ENCODE peak calls at places on chromosomes 7 and 10, in eight cellular contexts. One of them, this sample, is unnamed.

GRCh38 chr10:73809061-73809818 is 2.2 kb downstream of the NDST2 start:
- DNase-seq in OCI-LY7: no peak
- DNase-seq in HCT116: no peak
- DNase-seq in thyroid gland: no peak
- DNase-seq in upper lobe of left lung: no peak
- DNase-seq in AG04450: no peak
- DNase-seq in brain microvascular endothelial cell: no peak
- DNase-seq in endothelial cell of umbilical vein: no peak
- DNase-seq in this sample: no peak

GRCh38 chr10:23892296-23892695 is 316.6 kb upstream of the KIAA1217 start:
- DNase-seq in OCI-LY7: no peak
- DNase-seq in HCT116: no peak
- DNase-seq in thyroid gland: no peak
- DNase-seq in upper lobe of left lung: no peak
- DNase-seq in AG04450: no peak
- DNase-seq in brain microvascular endothelial cell: no peak
- DNase-seq in endothelial cell of umbilical vein: no peak
- DNase-seq in this sample: no peak

GRCh38 chr10:69747179-69747578 is 54.5 kb upstream of the COL13A1 start:
- DNase-seq in OCI-LY7: no peak
- DNase-seq in HCT116: no peak
- DNase-seq in thyroid gland: peak; percentile 75
- DNase-seq in upper lobe of left lung: no peak
- DNase-seq in AG04450: no peak
- DNase-seq in brain microvascular endothelial cell: no peak
- DNase-seq in endothelial cell of umbilical vein: no peak
- DNase-seq in this sample: no peak

GRCh38 chr7:40965016-40965415 is 737.9 kb downstream of the INHBA start:
- DNase-seq in OCI-LY7: peak; percentile 50
- DNase-seq in HCT116: no peak
- DNase-seq in thyroid gland: no peak
- DNase-seq in upper lobe of left lung: no peak
- DNase-seq in AG04450: no peak
- DNase-seq in brain microvascular endothelial cell: no peak
- DNase-seq in endothelial cell of umbilical vein: no peak
- DNase-seq in this sample: no peak

GRCh38 chr7:105278973-105279687 is 109.6 kb downstream of the SRPK2 start:
- DNase-seq in OCI-LY7: no peak
- DNase-seq in HCT116: no peak
- DNase-seq in thyroid gland: no peak
- DNase-seq in upper lobe of left lung: no peak
- DNase-seq in AG04450: no peak
- DNase-seq in brain microvascular endothelial cell: no peak
- DNase-seq in endothelial cell of umbilical vein: no peak
- DNase-seq in this sample: no peak

GRCh38 chr7:33986951-33987948 is 81.9 kb downstream of the BMPER start:
- DNase-seq in OCI-LY7: no peak
- DNase-seq in HCT116: peak; percentile 96
- DNase-seq in thyroid gland: no peak
- DNase-seq in upper lobe of left lung: peak; percentile 62
- DNase-seq in AG04450: peak; percentile 95
- DNase-seq in brain microvascular endothelial cell: peak; percentile 98
- DNase-seq in endothelial cell of umbilical vein: peak; percentile 73
- DNase-seq in this sample: no peak

GRCh38 chr7:150990416-150991186 is at the start of gene NOS3:
- DNase-seq in OCI-LY7: no peak
- DNase-seq in HCT116: peak; percentile 72
- DNase-seq in thyroid gland: no peak
- DNase-seq in upper lobe of left lung: no peak
- DNase-seq in AG04450: no peak
- DNase-seq in brain microvascular endothelial cell: no peak
- DNase-seq in endothelial cell of umbilical vein: no peak
- DNase-seq in this sample: no peak

GRCh38 chr10:116721991-116722392 is 20.4 kb downstream of the HSPA12A start:
- DNase-seq in OCI-LY7: no peak
- DNase-seq in HCT116: no peak
- DNase-seq in thyroid gland: no peak
- DNase-seq in upper lobe of left lung: no peak
- DNase-seq in AG04450: no peak
- DNase-seq in brain microvascular endothelial cell: peak; percentile 45
- DNase-seq in endothelial cell of umbilical vein: no peak
- DNase-seq in this sample: no peak

GRCh38 chr10:1083581-1083980 is 27.4 kb downstream of the WDR37 start:
- DNase-seq in OCI-LY7: no peak
- DNase-seq in HCT116: no peak
- DNase-seq in thyroid gland: no peak
- DNase-seq in upper lobe of left lung: no peak
- DNase-seq in AG04450: no peak
- DNase-seq in brain microvascular endothelial cell: no peak
- DNase-seq in endothelial cell of umbilical vein: no peak
- DNase-seq in this sample: no peak

GRCh38 chr10:91551856-91552255 is 81.0 kb downstream of the PPP1R3C start:
- DNase-seq in OCI-LY7: no peak
- DNase-seq in HCT116: peak; percentile 16
- DNase-seq in thyroid gland: no peak
- DNase-seq in upper lobe of left lung: no peak
- DNase-seq in AG04450: peak; percentile 34
- DNase-seq in brain microvascular endothelial cell: peak; percentile 65
- DNase-seq in endothelial cell of umbilical vein: peak; percentile 78
- DNase-seq in this sample: no peak

GRCh38 chr10:57168703-57169240 is 807.7 kb upstream of the ZWINT start:
- DNase-seq in OCI-LY7: no peak
- DNase-seq in HCT116: no peak
- DNase-seq in thyroid gland: no peak
- DNase-seq in upper lobe of left lung: no peak
- DNase-seq in AG04450: no peak
- DNase-seq in brain microvascular endothelial cell: no peak
- DNase-seq in endothelial cell of umbilical vein: no peak
- DNase-seq in this sample: no peak

GRCh38 chr10:3173173-3173878 is 744 bp upstream of the PITRM1 start:
- DNase-seq in OCI-LY7: peak; percentile 86
- DNase-seq in HCT116: peak; percentile 93
- DNase-seq in thyroid gland: no peak
- DNase-seq in upper lobe of left lung: peak; percentile 98
- DNase-seq in AG04450: no peak
- DNase-seq in brain microvascular endothelial cell: no peak
- DNase-seq in endothelial cell of umbilical vein: no peak
- DNase-seq in this sample: peak; percentile 94

GRCh38 chr7:143514487-143514886 is 36.8 kb downstream of the TAS2R41 start:
- DNase-seq in OCI-LY7: no peak
- DNase-seq in HCT116: no peak
- DNase-seq in thyroid gland: no peak
- DNase-seq in upper lobe of left lung: no peak
- DNase-seq in AG04450: no peak
- DNase-seq in brain microvascular endothelial cell: no peak
- DNase-seq in endothelial cell of umbilical vein: no peak
- DNase-seq in this sample: no peak

GRCh38 chr10:48634198-48634983 is 29.5 kb upstream of the ARHGAP22 start:
- DNase-seq in OCI-LY7: peak; percentile 69
- DNase-seq in HCT116: no peak
- DNase-seq in thyroid gland: peak; percentile 14
- DNase-seq in upper lobe of left lung: peak; percentile 58
- DNase-seq in AG04450: peak; percentile 57
- DNase-seq in brain microvascular endothelial cell: peak; percentile 36
- DNase-seq in endothelial cell of umbilical vein: no peak
- DNase-seq in this sample: peak; percentile 19

GRCh38 chr7:25391295-25391861 is 163.1 kb upstream of the NPVF start:
- DNase-seq in OCI-LY7: peak; percentile 7
- DNase-seq in HCT116: peak; percentile 2
- DNase-seq in thyroid gland: no peak
- DNase-seq in upper lobe of left lung: no peak
- DNase-seq in AG04450: no peak
- DNase-seq in brain microvascular endothelial cell: peak; percentile 9
- DNase-seq in endothelial cell of umbilical vein: peak; percentile 39
- DNase-seq in this sample: no peak

GRCh38 chr10:74314166-74314565 is 163.1 kb downstream of the ADK start:
- DNase-seq in OCI-LY7: no peak
- DNase-seq in HCT116: no peak
- DNase-seq in thyroid gland: no peak
- DNase-seq in upper lobe of left lung: no peak
- DNase-seq in AG04450: no peak
- DNase-seq in brain microvascular endothelial cell: no peak
- DNase-seq in endothelial cell of umbilical vein: peak; percentile 21
- DNase-seq in this sample: no peak

GRCh38 chr10:24307696-24308476 is 98.9 kb downstream of the KIAA1217 start:
- DNase-seq in OCI-LY7: no peak
- DNase-seq in HCT116: no peak
- DNase-seq in thyroid gland: peak; percentile 68
- DNase-seq in upper lobe of left lung: no peak
- DNase-seq in AG04450: no peak
- DNase-seq in brain microvascular endothelial cell: no peak
- DNase-seq in endothelial cell of umbilical vein: no peak
- DNase-seq in this sample: no peak

GRCh38 chr7:12553421-12553820 is 17.1 kb upstream of the SCIN start:
- DNase-seq in OCI-LY7: no peak
- DNase-seq in HCT116: no peak
- DNase-seq in thyroid gland: no peak
- DNase-seq in upper lobe of left lung: no peak
- DNase-seq in AG04450: no peak
- DNase-seq in brain microvascular endothelial cell: no peak
- DNase-seq in endothelial cell of umbilical vein: no peak
- DNase-seq in this sample: no peak

GRCh38 chr10:96968682-96969423 is 136.8 kb downstream of the LCOR start:
- DNase-seq in OCI-LY7: no peak
- DNase-seq in HCT116: no peak
- DNase-seq in thyroid gland: no peak
- DNase-seq in upper lobe of left lung: no peak
- DNase-seq in AG04450: no peak
- DNase-seq in brain microvascular endothelial cell: no peak
- DNase-seq in endothelial cell of umbilical vein: no peak
- DNase-seq in this sample: no peak

GRCh38 chr10:112832361-112832878 is 117.6 kb upstream of the TCF7L2 start:
- DNase-seq in OCI-LY7: no peak
- DNase-seq in HCT116: peak; percentile 62
- DNase-seq in thyroid gland: no peak
- DNase-seq in upper lobe of left lung: no peak
- DNase-seq in AG04450: no peak
- DNase-seq in brain microvascular endothelial cell: no peak
- DNase-seq in endothelial cell of umbilical vein: no peak
- DNase-seq in this sample: no peak

GRCh38 chr7:44712012-44712411 is 36.6 kb upstream of the ZMIZ2 start:
- DNase-seq in OCI-LY7: no peak
- DNase-seq in HCT116: no peak
- DNase-seq in thyroid gland: no peak
- DNase-seq in upper lobe of left lung: peak; percentile 34
- DNase-seq in AG04450: no peak
- DNase-seq in brain microvascular endothelial cell: no peak
- DNase-seq in endothelial cell of umbilical vein: no peak
- DNase-seq in this sample: no peak

GRCh38 chr10:98337484-98337883 is 69.5 kb upstream of the LOXL4 start:
- DNase-seq in OCI-LY7: no peak
- DNase-seq in HCT116: no peak
- DNase-seq in thyroid gland: no peak
- DNase-seq in upper lobe of left lung: no peak
- DNase-seq in AG04450: no peak
- DNase-seq in brain microvascular endothelial cell: no peak
- DNase-seq in endothelial cell of umbilical vein: no peak
- DNase-seq in this sample: no peak
- TF ChIP-seq CTCF in OCI-LY7: no peak
- TF ChIP-seq CTCF in HCT116: no peak
- TF ChIP-seq CTCF in thyroid gland: no peak
- TF ChIP-seq CTCF in upper lobe of left lung: no peak
- TF ChIP-seq CTCF in AG04450: no peak
- TF ChIP-seq CTCF in brain microvascular endothelial cell: no peak
- TF ChIP-seq CTCF in endothelial cell of umbilical vein: no peak
- TF ChIP-seq CTCF in this sample: no peak

GRCh38 chr10:6108631-6109443 is 20.0 kb downstream of the RBM17 start:
- DNase-seq in OCI-LY7: peak; percentile 68
- DNase-seq in HCT116: peak; percentile 13
- DNase-seq in thyroid gland: no peak
- DNase-seq in upper lobe of left lung: no peak
- DNase-seq in AG04450: no peak
- DNase-seq in brain microvascular endothelial cell: no peak
- DNase-seq in endothelial cell of umbilical vein: peak; percentile 61
- DNase-seq in this sample: no peak
- H3K27ac ChIP-seq in OCI-LY7: no peak overlapping the region
- H3K27ac ChIP-seq in HCT116: no peak overlapping the region
- H3K27ac ChIP-seq in thyroid gland: no peak overlapping the region
- H3K27ac ChIP-seq in upper lobe of left lung: no peak overlapping the region
- H3K27ac ChIP-seq in AG04450: no peak overlapping the region
- H3K27ac ChIP-seq in brain microvascular endothelial cell: no peak overlapping the region
- H3K27ac ChIP-seq in endothelial cell of umbilical vein: no peak overlapping the region
- H3K27ac ChIP-seq in this sample: no peak overlapping the region

DNA sequence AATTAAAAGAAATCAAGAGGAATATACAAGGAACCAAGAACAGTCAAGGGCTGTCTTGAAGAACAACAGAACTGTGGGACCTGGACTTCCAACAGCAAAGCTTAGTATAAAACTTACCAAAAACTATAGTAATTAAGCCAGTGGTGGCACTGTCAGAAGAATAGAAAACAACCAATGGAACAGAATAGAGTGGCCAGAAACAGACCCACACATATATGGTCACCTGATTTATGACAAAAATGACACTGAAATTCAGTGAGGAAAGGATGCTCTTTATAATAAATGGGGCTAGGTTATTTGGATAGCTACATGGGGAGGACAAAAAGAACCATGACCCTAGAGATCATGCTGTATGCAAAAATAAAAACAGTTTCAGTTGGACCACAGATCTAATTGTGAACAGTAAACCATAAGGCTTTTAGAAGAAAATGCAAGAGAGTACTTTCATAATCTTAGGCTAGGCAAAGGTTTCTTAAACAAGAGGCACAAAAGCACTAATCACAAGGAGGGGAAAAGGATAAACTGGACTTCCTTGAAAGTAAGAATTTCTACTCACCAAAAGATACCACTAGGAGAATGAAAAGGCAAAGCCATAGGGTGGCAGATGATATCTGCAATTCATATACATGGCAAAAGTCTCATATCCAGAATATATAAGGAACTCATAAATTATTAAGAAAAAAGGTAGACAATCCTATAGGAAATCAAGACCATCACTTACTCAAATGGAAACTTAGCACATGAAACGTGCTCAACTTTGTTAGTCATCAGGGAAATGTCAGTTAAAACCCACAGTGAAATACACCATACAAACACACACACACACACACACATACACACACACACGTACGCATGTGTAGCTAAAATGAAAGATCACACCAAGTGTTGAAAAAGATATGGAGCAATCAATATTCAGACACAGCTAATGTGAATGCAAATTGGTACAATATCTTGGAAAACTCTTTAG is 20.8 kb downstream of the HYCC1 start:
- DNase-seq in OCI-LY7: peak; percentile 54
- DNase-seq in HCT116: no peak
- DNase-seq in thyroid gland: no peak
- DNase-seq in upper lobe of left lung: no peak
- DNase-seq in AG04450: no peak
- DNase-seq in brain microvascular endothelial cell: no peak
- DNase-seq in endothelial cell of umbilical vein: no peak
- DNase-seq in this sample: no peak
- H3K4me3 ChIP-seq in OCI-LY7: peak overlapping the region; percentile 40
- H3K4me3 ChIP-seq in HCT116: no peak overlapping the region
- H3K4me3 ChIP-seq in thyroid gland: no peak overlapping the region
- H3K4me3 ChIP-seq in upper lobe of left lung: no peak overlapping the region
- H3K4me3 ChIP-seq in AG04450: no peak overlapping the region
- H3K4me3 ChIP-seq in brain microvascular endothelial cell: no peak overlapping the region
- H3K4me3 ChIP-seq in endothelial cell of umbilical vein: no peak overlapping the region
- H3K4me3 ChIP-seq in this sample: no peak overlapping the region

DNA sequence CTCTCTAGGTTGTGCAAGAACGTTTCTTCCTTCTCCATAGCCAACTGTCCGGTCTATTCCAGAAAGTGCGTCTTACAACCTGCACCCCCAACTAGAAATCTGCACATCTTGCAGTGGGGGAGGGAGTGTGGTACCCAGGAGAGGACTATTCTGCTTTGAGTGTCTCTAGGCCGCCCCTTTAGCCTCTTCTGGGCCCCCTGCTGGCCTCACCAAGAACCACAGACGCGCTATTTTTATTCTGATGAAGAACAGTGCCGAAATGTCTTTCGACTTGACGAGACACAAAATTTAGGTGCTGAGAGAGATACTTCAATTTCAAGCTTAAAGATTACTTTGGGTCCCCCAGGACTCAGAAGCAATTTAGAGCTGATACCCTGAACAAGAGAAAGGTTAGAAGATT is 1.0 kb downstream of the CNPY1 start:
- DNase-seq in OCI-LY7: no peak
- DNase-seq in HCT116: no peak
- DNase-seq in thyroid gland: no peak
- DNase-seq in upper lobe of left lung: no peak
- DNase-seq in AG04450: no peak
- DNase-seq in brain microvascular endothelial cell: no peak
- DNase-seq in endothelial cell of umbilical vein: no peak
- DNase-seq in this sample: no peak
- TF ChIP-seq CTCF in OCI-LY7: peak; percentile 59
- TF ChIP-seq CTCF in HCT116: peak; percentile 52
- TF ChIP-seq CTCF in thyroid gland: no peak
- TF ChIP-seq CTCF in upper lobe of left lung: no peak
- TF ChIP-seq CTCF in AG04450: no peak
- TF ChIP-seq CTCF in brain microvascular endothelial cell: peak; percentile 18
- TF ChIP-seq CTCF in endothelial cell of umbilical vein: no peak
- TF ChIP-seq CTCF in this sample: no peak